ENCODE peak calls at places on chromosomes 11 and 22, in seven cellular contexts. L, R, W, V, X, A and J are unnamed samples.

GRCh38 chr11:45384711-45385241 is 98.6 kb upstream of the SYT13 start:
- DNase-seq in V (no peak), W (no peak), L (no peak), R (no peak), A (no peak), X (no peak), J (peak; percentile 78)

GRCh38 chr22:26986884-26987283 is 329.5 kb downstream of the MIAT start:
- DNase-seq in L (no peak), W (no peak), X (no peak), R (no peak), V (no peak), A (no peak), J (no peak)

GRCh38 chr22:35376728-35377472 is 4.0 kb upstream of the HMOX1 start:
- DNase-seq in A (peak; percentile 85), X (peak; percentile 75), R (peak; percentile 75), W (peak; percentile 69), V (peak; percentile 30), L (no peak), J (no peak)

GRCh38 chr11:65381721-65382035 is 768 bp downstream of the SLC25A45 start:
- DNase-seq in X (no peak), W (no peak), R (no peak), V (no peak), A (no peak), L (no peak), J (no peak)

GRCh38 chr11:128862913-128863660 is 4.0 kb downstream of the KCNJ1 start:
- DNase-seq in L (no peak), R (no peak), W (no peak), A (no peak), V (no peak), X (no peak), J (no peak)

GRCh38 chr11:128518493-128519207 is 68.7 kb downstream of the ETS1 start:
- DNase-seq in W (no peak), A (peak; percentile 30), V (no peak), R (no peak), L (no peak), X (no peak), J (no peak)

GRCh38 chr11:94823127-94823732 is 55.1 kb downstream of the AMOTL1 start:
- DNase-seq in W (no peak), X (no peak), A (no peak), V (no peak), L (no peak), R (no peak), J (no peak)

GRCh38 chr11:106961518-106961917 is 56.8 kb downstream of the GUCY1A2 start:
- DNase-seq in R (no peak), V (no peak), X (no peak), W (no peak), L (no peak), A (no peak), J (no peak)

GRCh38 chr11:61954106-61955030 is 4.2 kb downstream of the BEST1 start:
- DNase-seq in R (no peak), L (no peak), V (no peak), X (no peak), A (no peak), W (no peak), J (no peak)

GRCh38 chr11:57458060-57458409 is 2.3 kb upstream of the RTN4RL2 start:
- DNase-seq in R (no peak), W (no peak), L (no peak), V (no peak), A (peak; percentile 10), X (no peak), J (no peak)

GRCh38 chr22:32622004-32622761 is 147.6 kb downstream of the FBXO7 start:
- DNase-seq in A (no peak), V (no peak), X (no peak), W (no peak), L (no peak), R (peak; percentile 20), J (no peak)

GRCh38 chr11:134341805-134342571 is 10.2 kb downstream of the GLB1L2 start:
- DNase-seq in W (no peak), L (no peak), A (no peak), R (no peak), V (no peak), X (no peak), J (no peak)